ENCODE peak calls at places on chromosomes 6 and 20, in seven cellular contexts. J is stimulated activated naive CD8-positive, alpha-beta T cell treated with anti-CD3 and anti-CD28 coated beads, Interleukin-15, Interleukin-2, amounts not matched to agents 100 U/mL and 50 U/mL, for 24 hours; Y is stomach; W is naive thymus-derived CD8-positive, alpha-beta T cell; I is mucosa of gallbladder; V is prostate gland; S is NCI-H526 treated with DMSO at 0.1 percent for 48 hours. U is an unnamed sample.

GRCh38 chr6:2950713-2951112 is 20.7 kb downstream of the SERPINB6 start:
- DNase-seq in S (no peak), J (no peak), W (no peak), I (no peak), V (no peak), Y (peak), U (no peak)

GRCh38 chr6:21441386-21441785 is 152.2 kb upstream of the SOX4 start:
- DNase-seq in I (no peak), J (no peak), Y (no peak), V (no peak), W (no peak), S (no peak), U (no peak)

GRCh38 chr6:136586295-136586694 is 36.1 kb upstream of the MAP7 start:
- DNase-seq in W (no peak), V (no peak), Y (no peak), J (no peak), I (no peak), S (no peak), U (no peak)

GRCh38 chr6:87293526-87293925 is 28.9 kb upstream of the SMIM8 start:
- DNase-seq in Y (no peak), W (no peak), S (no peak), J (no peak), I (no peak), V (no peak), U (no peak)

GRCh38 chr20:50918403-50918802 is 12.8 kb downstream of the ADNP start:
- DNase-seq in W (no peak), S (no peak), Y (no peak), J (no peak), I (no peak), V (no peak), U (no peak)

GRCh38 chr6:34059914-34060313 is 86.0 kb downstream of the GRM4 start:
- DNase-seq in W (no peak), I (no peak), V (no peak), J (no peak), S (no peak), Y (no peak), U (no peak)

GRCh38 chr6:128047989-128048388 is 147.1 kb upstream of the THEMIS start:
- DNase-seq in J (no peak), I (no peak), Y (no peak), S (no peak), V (no peak), W (no peak), U (no peak)

GRCh38 chr20:46218656-46219055 is 89.6 kb downstream of the CDH22 start:
- DNase-seq in V (no peak), W (no peak), S (peak), J (no peak), I (no peak), Y (no peak), U (no peak)

GRCh38 chr20:41166201-41167117 is 29.1 kb downstream of the PLCG1 start:
- DNase-seq in S (no peak), V (no peak), I (no peak), Y (no peak), W (no peak), J (no peak), U (no peak)

GRCh38 chr6:39449022-39449421 is 126.5 kb upstream of the KCNK16 start:
- DNase-seq in W (no peak), V (no peak), J (no peak), S (no peak), Y (no peak), I (no peak), U (no peak)

GRCh38 chr6:88725111-88725711 is 238.2 kb downstream of the RNGTT start:
- DNase-seq in Y (no peak), I (no peak), V (no peak), W (no peak), J (peak), S (no peak), U (peak)

GRCh38 chr20:57378646-57379262 is 12.4 kb upstream of the RBM38 start:
- DNase-seq in Y (no peak), W (no peak), J (no peak), V (no peak), I (no peak), S (no peak), U (no peak)

GRCh38 chr6:157983439-157984119 is 1.9 kb downstream of the SYNJ2 start:
- DNase-seq in V (no peak), J (no peak), Y (no peak), I (no peak), S (no peak), W (no peak), U (no peak)

GRCh38 chr6:106519460-106520394 is 109.6 kb downstream of the RTN4IP1 start:
- DNase-seq in Y (peak), I (peak), J (peak), S (no peak), W (peak), V (peak), U (peak)

GRCh38 chr6:157064502-157064901 is 258.8 kb downstream of the TMEM242 start:
- DNase-seq in I (no peak), S (no peak), J (no peak), W (no peak), Y (no peak), V (no peak), U (no peak)

GRCh38 chr6:40474937-40475336 is 112.2 kb downstream of the LRFN2 start:
- DNase-seq in I (no peak), W (no peak), V (no peak), J (no peak), S (no peak), Y (no peak), U (no peak)

GRCh38 chr20:36461600-36462439 is 79.5 kb upstream of the MYL9 start:
- DNase-seq in I (peak), V (peak), J (peak), W (peak), Y (peak), S (no peak), U (peak)

GRCh38 chr6:167409689-167410088 is 84.8 kb downstream of the TTLL2 start:
- DNase-seq in J (no peak), I (no peak), V (no peak), Y (no peak), W (no peak), S (no peak), U (no peak)

GRCh38 chr20:33674294-33675126 is at the start of gene NECAB3:
- DNase-seq in Y (peak), I (peak), S (peak), V (peak), W (peak), J (peak), U (peak)

GRCh38 chr6:41416165-41416837 is 80.9 kb downstream of the NCR2 start:
- DNase-seq in V (no peak), J (no peak), W (no peak), Y (no peak), I (no peak), S (peak), U (no peak)

GRCh38 chr20:23349338-23350006 is 1.1 kb upstream of the NXT1 start:
- DNase-seq in I (no peak), J (no peak), Y (no peak), S (no peak), W (no peak), V (no peak), U (no peak)

GRCh38 chr20:43287637-43288036 is 97.9 kb upstream of the PTPRT start:
- DNase-seq in J (no peak), I (no peak), Y (no peak), V (no peak), W (no peak), S (no peak), U (no peak)

GRCh38 chr6:75098709-75099108 is 107.1 kb downstream of the COL12A1 start:
- DNase-seq in I (peak), Y (peak), W (no peak), S (no peak), V (no peak), J (no peak), U (no peak)

GRCh38 chr20:63141531-63141930 is 74.4 kb downstream of the YTHDF1 start:
- DNase-seq in V (no peak), S (no peak), J (no peak), Y (no peak), W (no peak), I (no peak), U (no peak)